ENCODE peak calls at places on chromosomes 2 and 18, in eight cellular contexts. R is A549; N is SK-N-SH; J is thyroid gland; V is CD8-positive, alpha-beta memory T cell; Z is body of pancreas; X is lower lobe of right lung; Q is stomach. W is an unnamed sample. For H3K4me1, the result is how much of the 10 kb centered on the place peaks cover.

GRCh38 chr2:133498615-133499585 is 69.4 kb downstream of the NCKAP5 start:
- DNase-seq in J (no peak), N (no peak), Z (no peak), R (no peak), X (no peak), Q (no peak), V (no peak), W (no peak)

GRCh38 chr18:76528477-76529432 is 33.7 kb upstream of the ZNF516 start:
- DNase-seq in V (no peak), N (no peak), J (peak), Z (peak), Q (peak), X (no peak), R (no peak), W (no peak)

GRCh38 chr2:142165790-142166189 is 35.0 kb upstream of the LRP1B start:
- DNase-seq in V (no peak), N (peak), J (no peak), Z (peak), Q (no peak), X (no peak), R (peak), W (no peak)

GRCh38 chr2:146720170-146720569 is 1124.7 kb upstream of the ACVR2A start:
- DNase-seq in Z (no peak), X (no peak), Q (no peak), J (no peak), N (no peak), V (no peak), R (no peak), W (no peak)

GRCh38 chr18:12038661-12039417 is 54.8 kb upstream of the ANKRD62 start:
- DNase-seq in Z (peak), V (peak), Q (peak), R (peak), X (peak), J (peak), N (peak), W (peak)

GRCh38 chr2:223887127-223887526 is 49.7 kb upstream of the AP1S3 start:
- DNase-seq in Z (no peak), X (no peak), Q (no peak), V (no peak), J (no peak), R (no peak), N (no peak), W (no peak)

GRCh38 chr2:241136191-241136590 is 13.1 kb downstream of the PASK start:
- DNase-seq in Z (no peak), R (no peak), X (no peak), Q (no peak), J (no peak), V (no peak), N (no peak), W (no peak)

GRCh38 chr2:156366747-156367146 is 34.2 kb upstream of the NR4A2 start:
- DNase-seq in N (no peak), V (no peak), Z (no peak), X (no peak), Q (no peak), R (peak), J (no peak), W (no peak)

GRCh38 chr2:205685314-205686230 is 3.3 kb downstream of the NRP2 start:
- DNase-seq in Z (peak), N (peak), X (peak), Q (peak), V (no peak), R (peak), J (peak), W (no peak)

GRCh38 chr2:8750221-8750620 is 68.4 kb downstream of the ID2 start:
- DNase-seq in J (no peak), N (no peak), X (no peak), V (no peak), Z (no peak), R (no peak), Q (no peak), W (no peak)

GRCh38 chr2:174633621-174633927 is 36.0 kb upstream of the WIPF1 start:
- DNase-seq in Q (no peak), X (no peak), R (no peak), J (peak), Z (no peak), N (no peak), V (no peak), W (no peak)

GRCh38 chr2:86055314-86055713 is 50.4 kb downstream of the POLR1A start:
- DNase-seq in X (no peak), Q (no peak), N (no peak), Z (no peak), R (no peak), V (no peak), J (no peak), W (no peak)

GRCh38 chr2:68766378-68766845 is 31.8 kb downstream of the ARHGAP25 start:
- DNase-seq in N (no peak), X (peak), Z (peak), R (no peak), V (peak), J (peak), Q (peak), W (peak)

GRCh38 chr2:45293182-45293581 is 283.9 kb upstream of the SIX2 start:
- DNase-seq in R (no peak), X (no peak), J (no peak), N (no peak), Z (no peak), Q (no peak), V (no peak), W (no peak)

GRCh38 chr18:13612111-13612997 is 114.0 kb downstream of the FAM210A start:
- DNase-seq in J (no peak), Z (peak), N (peak), V (peak), Q (peak), X (no peak), R (no peak), W (peak)

GRCh38 chr2:39838589-39838988 is 59.5 kb upstream of the THUMPD2 start:
- DNase-seq in X (no peak), Z (no peak), Q (no peak), R (no peak), V (no peak), J (no peak), N (no peak), W (no peak)

GRCh38 chr18:41703744-41704530 is 251.1 kb upstream of the PIK3C3 start:
- DNase-seq in J (no peak), V (no peak), Z (no peak), R (no peak), Q (no peak), X (no peak), N (peak), W (no peak)

GRCh38 chr2:70367722-70368323 is 66.0 kb upstream of the FAM136A start:
- DNase-seq in N (no peak), X (no peak), Z (peak), J (peak), V (no peak), Q (no peak), R (peak), W (no peak)

GRCh38 chr2:241202681-241203080 is 14.2 kb downstream of the ANO7 start:
- DNase-seq in X (no peak), Q (no peak), J (no peak), Z (no peak), N (no peak), V (no peak), R (no peak), W (no peak)

GRCh38 chr18:36539674-36540073 is 242.2 kb downstream of the FHOD3 start:
- DNase-seq in X (no peak), V (no peak), N (no peak), Z (no peak), R (no peak), J (no peak), Q (no peak), W (no peak)

GRCh38 chr18:48996901-48997463 is 46.2 kb upstream of the SMAD7 start:
- DNase-seq in X (peak), Z (no peak), R (peak), J (peak), V (peak), Q (no peak), N (peak), W (peak)

GRCh38 chr2:144320491-144320890 is 199.4 kb downstream of the ZEB2 start:
- DNase-seq in Q (no peak), Z (peak), J (no peak), X (no peak), R (no peak), V (peak), N (no peak), W (peak)

GRCh38 chr2:105536175-105536574 is 137.3 kb upstream of the FHL2 start:
- DNase-seq in Q (no peak), J (no peak), N (no peak), Z (no peak), R (no peak), V (no peak), X (no peak), W (no peak)

GRCh38 chr18:62555135-62555534 is 32.3 kb downstream of the ZCCHC2 start:
- DNase-seq in X (no peak), J (no peak), V (no peak), N (no peak), R (no peak), Z (no peak), Q (no peak), W (no peak)

GRCh38 chr2:172131713-172132555 is 29.2 kb upstream of the DLX2 start:
- DNase-seq in Z (no peak), V (no peak), Q (no peak), N (no peak), J (no peak), X (no peak), R (no peak), W (no peak)

GRCh38 chr2:62265116-62265515 is 69.2 kb downstream of the B3GNT2 start:
- DNase-seq in N (no peak), J (no peak), Q (no peak), Z (peak), X (no peak), V (no peak), R (no peak), W (no peak)

GRCh38 chr2:239588451-239589269 is 187.8 kb upstream of the HDAC4 start:
- DNase-seq in Z (no peak), J (no peak), V (no peak), N (no peak), X (peak), Q (no peak), R (no peak), W (no peak)

GRCh38 chr2:239587836-239588235 is 187.0 kb upstream of the HDAC4 start:
- DNase-seq in Q (no peak), R (no peak), J (no peak), N (no peak), Z (no peak), X (peak), V (no peak), W (no peak)

GRCh38 chr2:239586651-239587310 is 186.0 kb upstream of the HDAC4 start:
- DNase-seq in V (no peak), Z (no peak), R (no peak), J (no peak), Q (no peak), N (peak), X (peak), W (no peak)

GRCh38 chr2:239589270-239589825 is 188.5 kb upstream of the HDAC4 start:
- DNase-seq in N (no peak), Z (no peak), V (no peak), X (peak), R (no peak), J (no peak), Q (no peak), W (no peak)

DNA sequence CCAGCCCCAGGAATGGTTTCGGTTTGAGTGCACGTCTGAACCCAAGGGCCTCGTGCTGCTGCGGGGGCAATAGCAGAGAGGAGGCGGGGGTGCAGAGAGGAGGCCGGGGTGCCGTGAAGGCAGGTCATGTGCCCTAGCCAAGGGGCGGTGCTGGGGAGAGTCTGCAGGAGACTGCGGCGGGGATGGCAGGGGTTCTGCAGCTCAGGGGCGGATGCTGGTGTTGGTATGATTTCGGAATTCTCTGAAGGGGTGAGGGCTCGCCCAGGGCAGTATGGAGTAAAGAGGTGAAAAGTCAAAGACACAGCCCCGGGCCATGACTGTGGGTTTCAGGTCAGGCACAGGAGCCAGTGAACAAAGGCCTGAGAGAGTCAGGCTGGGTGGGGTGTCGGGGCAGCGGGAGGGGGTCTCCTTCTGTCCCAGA is 186.5 kb upstream of the HDAC4 start:
- DNase-seq in J (no peak), R (no peak), N (no peak), Q (no peak), V (no peak), X (peak), Z (no peak), W (no peak)
- H3K4me1 ChIP-seq in J (under half), R (under half), N (under half), Q (under half), V (under half), X (under half), Z (under half), W (under half)

GRCh38 chr2:57894353-57894752 is 152.3 kb upstream of the VRK2 start:
- DNase-seq in J (no peak), V (no peak), N (no peak), R (no peak), Q (no peak), Z (no peak), X (no peak), W (no peak)
- H3K4me1 ChIP-seq in J (under half), V (under half), N (under half), R (under half), Q (under half), Z (under half), X (under half), W (under half)

GRCh38 chr2:238024986-238025385 is 35.8 kb upstream of the SCLY start:
- DNase-seq in X (no peak), R (no peak), Z (no peak), N (no peak), Q (no peak), J (peak), V (no peak), W (no peak)
- H3K4me1 ChIP-seq in X (under half), R (under half), Z (under half), N (under half), Q (under half), J (under half), V (under half), W (under half)

GRCh38 chr2:42067521-42067920 is 19.7 kb downstream of the PKDCC start:
- DNase-seq in Z (no peak), Q (no peak), V (no peak), N (no peak), J (no peak), R (no peak), X (no peak), W (no peak)

GRCh38 chr2:42063383-42064171 is 15.8 kb downstream of the PKDCC start:
- DNase-seq in V (no peak), R (peak), X (no peak), Z (no peak), Q (no peak), N (no peak), J (no peak), W (no peak)

GRCh38 chr2:42060718-42061619 is 13.1 kb downstream of the PKDCC start:
- DNase-seq in V (no peak), Q (no peak), X (no peak), N (no peak), Z (peak), R (no peak), J (no peak), W (no peak)

GRCh38 chr2:42061839-42062238 is 14.0 kb downstream of the PKDCC start:
- DNase-seq in Q (no peak), X (no peak), V (no peak), J (no peak), R (no peak), Z (no peak), N (no peak), W (no peak)

GRCh38 chr2:42064417-42064942 is 16.7 kb downstream of the PKDCC start:
- DNase-seq in J (no peak), R (peak), Z (no peak), V (no peak), Q (no peak), N (no peak), X (no peak), W (no peak)
- H3K4me1 ChIP-seq in J (under half), R (under half), Z (under half), V (under half), Q (under half), N (under half), X (under half), W (under half)

GRCh38 chr2:25131567-25132295 is 36.6 kb downstream of the POMC start:
- DNase-seq in J (no peak), Z (no peak), Q (peak), R (no peak), V (no peak), X (peak), N (no peak), W (no peak)
- H3K4me1 ChIP-seq in J (under half), Z (under half), Q (under half), R (under half), V (under half), X (under half), N (under half), W (under half)

GRCh38 chr18:79515331-79515730 is 119.6 kb downstream of the NFATC1 start:
- DNase-seq in N (no peak), J (no peak), Z (no peak), Q (no peak), R (no peak), X (no peak), V (no peak), W (no peak)

GRCh38 chr18:79518028-79518682 is 122.4 kb downstream of the NFATC1 start:
- DNase-seq in Z (no peak), X (no peak), R (no peak), N (no peak), V (no peak), Q (no peak), J (no peak), W (no peak)

GRCh38 chr18:79517322-79517721 is 121.6 kb downstream of the NFATC1 start:
- DNase-seq in Z (no peak), V (no peak), N (no peak), Q (no peak), R (no peak), X (no peak), J (no peak), W (no peak)

GRCh38 chr18:79516441-79516931 is 120.8 kb downstream of the NFATC1 start:
- DNase-seq in V (no peak), Z (no peak), J (no peak), Q (no peak), X (no peak), N (no peak), R (no peak), W (no peak)

DNA sequence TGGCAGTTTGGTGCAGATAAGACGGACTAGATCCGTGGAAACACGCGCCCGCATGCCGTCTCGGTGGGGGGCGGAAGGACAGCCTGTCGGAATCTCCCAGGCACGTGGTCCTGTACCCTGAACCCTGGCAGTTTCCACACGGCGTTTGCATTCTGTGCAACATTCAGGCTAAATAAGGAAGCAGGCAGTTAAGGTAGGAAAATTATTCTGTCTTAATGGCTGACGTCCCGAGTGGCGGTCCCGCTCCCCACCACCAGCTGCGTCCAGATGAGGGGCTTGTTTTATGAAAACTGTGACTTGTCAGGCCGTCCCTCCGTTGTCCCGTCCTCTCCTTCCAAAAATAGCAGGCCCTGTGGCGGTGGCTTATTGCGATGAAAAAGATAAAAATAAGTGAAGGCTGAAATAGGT is 120.2 kb downstream of the NFATC1 start:
- DNase-seq in V (no peak), N (no peak), X (no peak), J (no peak), Z (no peak), R (no peak), Q (no peak), W (no peak)
- H3K4me1 ChIP-seq in V (under half), N (under half), X (under half), J (under half), Z (under half), R (under half), Q (under half), W (under half)

DNA sequence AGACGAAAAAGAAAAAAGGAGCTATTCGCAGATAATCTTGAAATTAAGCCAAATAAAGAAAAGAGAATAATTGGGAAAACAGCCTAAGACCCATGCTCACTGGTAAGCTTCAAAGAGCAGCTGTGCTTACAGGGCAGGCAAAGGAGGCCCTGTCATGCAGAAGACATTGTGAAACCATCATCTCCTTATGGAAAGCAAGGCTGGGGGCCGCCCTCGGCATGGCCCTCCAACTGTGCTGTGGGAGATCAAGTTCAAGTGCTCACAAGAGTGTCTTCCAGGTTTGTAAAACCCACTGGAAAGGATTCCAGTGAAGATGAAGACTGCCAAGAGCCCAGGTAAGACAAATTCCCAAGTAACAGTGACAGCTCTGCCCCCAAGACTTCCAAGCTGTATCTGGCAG is 32.2 kb downstream of the ACVR1 start:
- DNase-seq in R (no peak), N (no peak), Z (no peak), X (no peak), Q (no peak), J (no peak), V (no peak), W (no peak)
- H3K4me1 ChIP-seq in R (under half), N (under half), Z (under half), X (under half), Q (half or more), J (half or more), V (under half), W (under half)

GRCh38 chr2:136051725-136052048 is 66.3 kb upstream of the DARS1 start:
- DNase-seq in Q (no peak), N (no peak), X (no peak), Z (no peak), R (no peak), J (no peak), V (no peak), W (no peak)
- H3K4me1 ChIP-seq in Q (under half), N (under half), X (under half), Z (under half), R (under half), J (under half), V (half or more), W (half or more)

GRCh38 chr2:54573532-54573915 is 117.4 kb downstream of the SPTBN1 start:
- DNase-seq in N (no peak), Q (no peak), V (no peak), X (no peak), J (no peak), Z (no peak), R (no peak), W (no peak)
- H3K4me1 ChIP-seq in N (half or more), Q (half or more), V (half or more), X (half or more), J (half or more), Z (half or more), R (half or more), W (half or more)

W was measured in effector memory CD4-positive, alpha-beta T cell.